ENCODE peak calls at places on chromosomes 1 and 21, in seven cellular contexts. One of them, this sample, is unnamed.

GRCh38 chr1:183101841-183102276 is 78.6 kb downstream of the LAMC1 start:
- DNase-seq in suprapubic skin: no peak
- DNase-seq in tibial nerve: no peak
- DNase-seq in HepG2: no peak
- DNase-seq in esophagus muscularis mucosa: no peak
- DNase-seq in stomach: no peak
- DNase-seq in vagina: no peak
- DNase-seq in this sample: no peak

GRCh38 chr1:167294528-167294927 is 73.8 kb downstream of the POU2F1 start:
- DNase-seq in HepG2: no peak
- DNase-seq in tibial nerve: no peak
- DNase-seq in stomach: no peak
- DNase-seq in esophagus muscularis mucosa: no peak
- DNase-seq in suprapubic skin: no peak
- DNase-seq in vagina: no peak
- DNase-seq in this sample: no peak

GRCh38 chr1:204882479-204882878 is 11.8 kb downstream of the NFASC start:
- DNase-seq in vagina: no peak
- DNase-seq in stomach: peak
- DNase-seq in esophagus muscularis mucosa: no peak
- DNase-seq in tibial nerve: no peak
- DNase-seq in HepG2: peak
- DNase-seq in suprapubic skin: no peak
- DNase-seq in this sample: no peak

GRCh38 chr1:12059722-12060464 is 3.2 kb upstream of the TNFRSF8 start:
- DNase-seq in esophagus muscularis mucosa: no peak
- DNase-seq in stomach: no peak
- DNase-seq in suprapubic skin: no peak
- DNase-seq in HepG2: no peak
- DNase-seq in vagina: no peak
- DNase-seq in tibial nerve: no peak
- DNase-seq in this sample: no peak

GRCh38 chr21:25280061-25280460 is 327.2 kb downstream of the MRPL39 start:
- DNase-seq in vagina: no peak
- DNase-seq in esophagus muscularis mucosa: no peak
- DNase-seq in HepG2: no peak
- DNase-seq in suprapubic skin: no peak
- DNase-seq in stomach: no peak
- DNase-seq in tibial nerve: no peak
- DNase-seq in this sample: no peak

GRCh38 chr1:87278791-87279190 is 49.9 kb upstream of the LMO4 start:
- DNase-seq in stomach: no peak
- DNase-seq in vagina: no peak
- DNase-seq in tibial nerve: no peak
- DNase-seq in HepG2: no peak
- DNase-seq in suprapubic skin: no peak
- DNase-seq in esophagus muscularis mucosa: no peak
- DNase-seq in this sample: no peak

GRCh38 chr1:66341446-66342089 is 192.4 kb upstream of the SGIP1 start:
- DNase-seq in suprapubic skin: no peak
- DNase-seq in vagina: no peak
- DNase-seq in HepG2: no peak
- DNase-seq in stomach: no peak
- DNase-seq in tibial nerve: no peak
- DNase-seq in esophagus muscularis mucosa: no peak
- DNase-seq in this sample: no peak

GRCh38 chr1:31793086-31793485 is 22.7 kb downstream of the SPOCD1 start:
- DNase-seq in HepG2: no peak
- DNase-seq in vagina: no peak
- DNase-seq in esophagus muscularis mucosa: no peak
- DNase-seq in tibial nerve: no peak
- DNase-seq in suprapubic skin: peak
- DNase-seq in stomach: peak
- DNase-seq in this sample: peak

GRCh38 chr1:204398197-204399125 is 13.2 kb downstream of the PPP1R15B start:
- DNase-seq in tibial nerve: no peak
- DNase-seq in esophagus muscularis mucosa: no peak
- DNase-seq in suprapubic skin: no peak
- DNase-seq in vagina: no peak
- DNase-seq in HepG2: peak
- DNase-seq in stomach: peak
- DNase-seq in this sample: no peak

GRCh38 chr1:100722211-100722610 is 2.7 kb downstream of the VCAM1 start:
- DNase-seq in suprapubic skin: no peak
- DNase-seq in stomach: no peak
- DNase-seq in vagina: no peak
- DNase-seq in tibial nerve: no peak
- DNase-seq in esophagus muscularis mucosa: no peak
- DNase-seq in HepG2: no peak
- DNase-seq in this sample: no peak
- H3K27ac ChIP-seq in suprapubic skin: no peak
- H3K27ac ChIP-seq in stomach: no peak
- H3K27ac ChIP-seq in vagina: no peak
- H3K27ac ChIP-seq in tibial nerve: no peak
- H3K27ac ChIP-seq in esophagus muscularis mucosa: no peak
- H3K27ac ChIP-seq in HepG2: no peak
- H3K27ac ChIP-seq in this sample: peak

GRCh38 chr1:113759341-113760101 is at the start of gene PHTF1:
- DNase-seq in vagina: no peak
- DNase-seq in esophagus muscularis mucosa: peak
- DNase-seq in stomach: peak
- DNase-seq in suprapubic skin: peak
- DNase-seq in HepG2: peak
- DNase-seq in tibial nerve: peak
- DNase-seq in this sample: peak
- TF ChIP-seq POLR2A in vagina: no peak
- TF ChIP-seq POLR2A in esophagus muscularis mucosa: peak
- TF ChIP-seq POLR2A in stomach: no peak
- TF ChIP-seq POLR2A in suprapubic skin: peak
- TF ChIP-seq POLR2A in HepG2: peak
- TF ChIP-seq POLR2A in tibial nerve: peak
- TF ChIP-seq POLR2A in this sample: no peak

GRCh38 chr1:154407866-154408777 is 3.0 kb downstream of the IL6R start:
- DNase-seq in suprapubic skin: no peak
- DNase-seq in vagina: no peak
- DNase-seq in stomach: no peak
- DNase-seq in esophagus muscularis mucosa: no peak
- DNase-seq in tibial nerve: no peak
- DNase-seq in HepG2: peak
- DNase-seq in this sample: no peak
- H3K27ac ChIP-seq in suprapubic skin: peak
- H3K27ac ChIP-seq in vagina: peak
- H3K27ac ChIP-seq in stomach: peak
- H3K27ac ChIP-seq in esophagus muscularis mucosa: peak
- H3K27ac ChIP-seq in tibial nerve: peak
- H3K27ac ChIP-seq in HepG2: peak
- H3K27ac ChIP-seq in this sample: peak

DNA sequence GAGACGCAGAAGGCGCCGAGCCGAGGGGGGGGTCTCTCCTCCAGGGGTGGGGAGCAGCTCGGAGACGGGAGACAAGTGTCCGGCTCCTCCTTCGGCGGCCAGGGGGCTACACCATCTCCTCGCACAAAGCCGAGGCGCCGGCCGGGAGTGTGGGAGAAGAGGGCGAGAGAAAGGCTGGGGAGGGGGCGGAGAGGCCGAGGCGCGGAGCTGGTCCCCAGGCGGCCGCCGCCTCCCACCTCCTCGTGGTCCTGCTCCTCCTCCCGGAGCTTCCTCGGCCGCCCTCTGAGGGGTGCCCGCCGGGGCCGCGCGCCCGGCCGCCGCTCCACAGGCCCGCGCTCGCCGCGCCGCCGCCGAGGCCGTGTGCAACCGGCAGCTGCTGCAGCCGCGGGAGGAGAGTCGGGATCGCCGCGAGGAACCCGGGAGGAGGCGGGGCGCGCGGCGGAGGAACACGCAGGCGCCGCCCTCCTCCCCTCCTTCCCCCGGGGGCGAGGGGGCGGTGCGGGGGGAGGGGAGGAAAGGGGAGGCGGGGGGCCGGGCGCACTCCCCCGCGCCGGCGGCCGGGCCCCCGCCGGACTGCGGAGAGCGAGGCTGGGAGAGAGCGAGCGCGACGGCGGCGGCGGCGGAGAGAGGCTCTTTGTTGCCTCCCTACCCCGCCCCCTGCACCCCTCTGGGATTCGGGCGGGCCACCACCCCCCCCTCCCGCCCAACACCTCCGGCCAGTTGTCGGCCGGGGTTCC is at the start of gene ENAH:
- DNase-seq in tibial nerve: peak
- DNase-seq in HepG2: peak
- DNase-seq in esophagus muscularis mucosa: no peak
- DNase-seq in vagina: no peak
- DNase-seq in suprapubic skin: peak
- DNase-seq in stomach: peak
- DNase-seq in this sample: peak
- TF ChIP-seq POLR2A in tibial nerve: peak
- TF ChIP-seq POLR2A in HepG2: peak
- TF ChIP-seq POLR2A in esophagus muscularis mucosa: peak
- TF ChIP-seq POLR2A in vagina: no peak
- TF ChIP-seq POLR2A in suprapubic skin: no peak
- TF ChIP-seq POLR2A in stomach: no peak
- TF ChIP-seq POLR2A in this sample: no peak

DNA sequence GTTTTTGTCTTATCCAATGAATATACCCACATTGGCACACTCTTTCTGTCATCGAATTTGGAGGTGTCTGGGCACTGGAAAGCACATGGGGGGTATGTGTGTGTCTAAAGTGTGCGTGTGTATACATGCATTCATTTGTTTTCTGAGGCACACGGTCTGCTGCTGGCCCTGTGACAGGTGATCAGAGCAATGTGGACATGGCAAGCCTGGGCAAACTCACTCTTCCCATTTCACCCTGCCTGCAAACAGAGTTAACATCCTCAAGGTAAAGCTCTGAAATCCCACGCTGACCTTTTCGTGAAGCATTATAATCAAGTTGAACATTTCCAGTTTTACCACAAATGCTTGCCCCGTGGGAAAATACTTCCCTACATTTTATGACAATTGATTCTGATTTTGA is 160.7 kb downstream of the PBX1 start:
- DNase-seq in stomach: no peak
- DNase-seq in suprapubic skin: no peak
- DNase-seq in tibial nerve: no peak
- DNase-seq in vagina: no peak
- DNase-seq in esophagus muscularis mucosa: no peak
- DNase-seq in HepG2: no peak
- DNase-seq in this sample: no peak
- H3K27ac ChIP-seq in stomach: peak
- H3K27ac ChIP-seq in suprapubic skin: peak
- H3K27ac ChIP-seq in tibial nerve: no peak
- H3K27ac ChIP-seq in vagina: no peak
- H3K27ac ChIP-seq in esophagus muscularis mucosa: peak
- H3K27ac ChIP-seq in HepG2: no peak
- H3K27ac ChIP-seq in this sample: no peak

DNA sequence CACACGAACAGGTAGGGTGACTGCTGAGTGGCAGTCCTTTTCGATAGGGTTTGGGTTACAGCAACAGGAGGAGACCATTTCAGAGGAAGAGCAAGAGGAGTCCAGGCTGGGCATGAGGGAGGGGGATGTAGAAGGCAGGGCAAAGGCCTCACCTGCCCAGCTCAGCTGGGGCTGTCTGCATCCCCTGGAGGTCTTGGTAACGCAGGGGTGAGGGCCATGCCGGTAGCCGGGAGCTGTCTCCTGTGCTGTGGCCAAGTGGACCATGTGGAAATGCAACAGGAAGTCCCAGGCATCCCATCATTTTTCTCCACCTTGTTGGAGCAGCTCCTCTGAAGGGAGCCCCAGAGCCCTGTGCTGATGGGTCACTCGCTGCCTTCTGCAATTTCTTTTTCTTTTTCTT is 105.4 kb upstream of the C1orf174 start:
- DNase-seq in esophagus muscularis mucosa: no peak
- DNase-seq in vagina: no peak
- DNase-seq in suprapubic skin: no peak
- DNase-seq in tibial nerve: no peak
- DNase-seq in HepG2: no peak
- DNase-seq in stomach: no peak
- DNase-seq in this sample: no peak
- TF ChIP-seq POLR2A in esophagus muscularis mucosa: no peak
- TF ChIP-seq POLR2A in vagina: no peak
- TF ChIP-seq POLR2A in suprapubic skin: no peak
- TF ChIP-seq POLR2A in tibial nerve: no peak
- TF ChIP-seq POLR2A in HepG2: no peak
- TF ChIP-seq POLR2A in stomach: no peak
- TF ChIP-seq POLR2A in this sample: no peak

GRCh38 chr21:36038701-36039497 is 21.4 kb downstream of the SETD4 start:
- DNase-seq in esophagus muscularis mucosa: no peak
- DNase-seq in tibial nerve: no peak
- DNase-seq in HepG2: no peak
- DNase-seq in suprapubic skin: peak
- DNase-seq in vagina: no peak
- DNase-seq in stomach: no peak
- DNase-seq in this sample: no peak

GRCh38 chr21:36044056-36044455 is 16.3 kb downstream of the SETD4 start:
- DNase-seq in HepG2: no peak
- DNase-seq in vagina: no peak
- DNase-seq in suprapubic skin: no peak
- DNase-seq in tibial nerve: no peak
- DNase-seq in esophagus muscularis mucosa: no peak
- DNase-seq in stomach: no peak
- DNase-seq in this sample: no peak

GRCh38 chr21:36040389-36040788 is 19.9 kb downstream of the SETD4 start:
- DNase-seq in stomach: no peak
- DNase-seq in tibial nerve: no peak
- DNase-seq in HepG2: no peak
- DNase-seq in vagina: no peak
- DNase-seq in suprapubic skin: no peak
- DNase-seq in esophagus muscularis mucosa: no peak
- DNase-seq in this sample: no peak

GRCh38 chr21:36041910-36042309 is 18.4 kb downstream of the SETD4 start:
- DNase-seq in tibial nerve: no peak
- DNase-seq in HepG2: peak
- DNase-seq in suprapubic skin: no peak
- DNase-seq in stomach: no peak
- DNase-seq in esophagus muscularis mucosa: no peak
- DNase-seq in vagina: no peak
- DNase-seq in this sample: no peak

DNA sequence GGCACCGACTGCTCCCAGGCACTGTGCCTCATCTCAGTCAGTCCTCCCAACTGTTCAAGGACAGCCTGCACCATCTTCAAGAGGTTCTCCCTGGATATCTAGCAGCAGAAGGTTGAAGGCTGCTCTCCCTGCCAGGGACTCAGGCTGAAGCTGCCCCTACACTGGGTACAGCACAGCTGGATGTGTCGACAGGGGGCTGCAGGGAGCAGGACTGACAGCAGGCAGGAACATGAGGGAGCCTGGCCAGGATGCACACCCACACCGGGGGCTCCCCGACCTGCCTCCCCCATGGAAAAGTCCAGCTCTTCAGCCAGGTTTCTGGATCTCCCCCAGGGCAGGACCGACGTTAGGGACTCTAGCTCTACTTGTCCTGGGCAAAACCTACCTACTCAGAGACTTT is 20.5 kb downstream of the SETD4 start:
- DNase-seq in stomach: no peak
- DNase-seq in vagina: no peak
- DNase-seq in tibial nerve: no peak
- DNase-seq in HepG2: no peak
- DNase-seq in suprapubic skin: peak
- DNase-seq in esophagus muscularis mucosa: no peak
- DNase-seq in this sample: no peak
- H3K27ac ChIP-seq in stomach: no peak
- H3K27ac ChIP-seq in vagina: no peak
- H3K27ac ChIP-seq in tibial nerve: no peak
- H3K27ac ChIP-seq in HepG2: no peak
- H3K27ac ChIP-seq in suprapubic skin: no peak
- H3K27ac ChIP-seq in esophagus muscularis mucosa: no peak
- H3K27ac ChIP-seq in this sample: no peak

GRCh38 chr1:25430073-25430665 is 528 bp upstream of the MACO1 start:
- DNase-seq in esophagus muscularis mucosa: peak
- DNase-seq in vagina: no peak
- DNase-seq in stomach: peak
- DNase-seq in tibial nerve: peak
- DNase-seq in suprapubic skin: peak
- DNase-seq in HepG2: peak
- DNase-seq in this sample: peak
- TF ChIP-seq POLR2A in esophagus muscularis mucosa: peak
- TF ChIP-seq POLR2A in vagina: no peak
- TF ChIP-seq POLR2A in stomach: no peak
- TF ChIP-seq POLR2A in tibial nerve: peak
- TF ChIP-seq POLR2A in suprapubic skin: peak
- TF ChIP-seq POLR2A in HepG2: peak
- TF ChIP-seq POLR2A in this sample: peak